ENCODE peak calls at places on chromosomes 2 and 18, in four cellular contexts. One of them, this sample, is unnamed.

GRCh38 chr2:223513771-223514455 is 88.2 kb downstream of the SCG2 start:
- DNase-seq in heart left ventricle: no peak
- DNase-seq in uterus: no peak
- DNase-seq in Peyer's patch: no peak
- DNase-seq in this sample: no peak

GRCh38 chr18:46196627-46197243 is 92.5 kb downstream of the HAUS1 start:
- DNase-seq in heart left ventricle: no peak
- DNase-seq in uterus: no peak
- DNase-seq in Peyer's patch: no peak
- DNase-seq in this sample: no peak

GRCh38 chr2:71503827-71504226 is 50.5 kb downstream of the DYSF start:
- DNase-seq in heart left ventricle: peak; percentile 78
- DNase-seq in uterus: no peak
- DNase-seq in Peyer's patch: no peak
- DNase-seq in this sample: no peak

GRCh38 chr18:49486617-49486958 is 446 bp downstream of the C18orf32 start:
- DNase-seq in heart left ventricle: no peak
- DNase-seq in uterus: no peak
- DNase-seq in Peyer's patch: no peak
- DNase-seq in this sample: no peak

GRCh38 chr2:135980450-135981080 is 4.9 kb downstream of the DARS1 start:
- DNase-seq in heart left ventricle: no peak
- DNase-seq in uterus: no peak
- DNase-seq in Peyer's patch: no peak
- DNase-seq in this sample: no peak

GRCh38 chr2:128623776-128624424 is 305.2 kb upstream of the HS6ST1 start:
- DNase-seq in heart left ventricle: no peak
- DNase-seq in uterus: no peak
- DNase-seq in Peyer's patch: no peak
- DNase-seq in this sample: peak; percentile 42

GRCh38 chr2:181036848-181037603 is 56.6 kb downstream of the UBE2E3 start:
- DNase-seq in heart left ventricle: no peak
- DNase-seq in uterus: no peak
- DNase-seq in Peyer's patch: no peak
- DNase-seq in this sample: no peak

GRCh38 chr2:20443276-20443920 is 3.5 kb upstream of the RHOB start:
- DNase-seq in heart left ventricle: no peak
- DNase-seq in uterus: peak; percentile 67
- DNase-seq in Peyer's patch: no peak
- DNase-seq in this sample: no peak

GRCh38 chr18:9647496-9648323 is 33.4 kb upstream of the PPP4R1 start:
- DNase-seq in heart left ventricle: no peak
- DNase-seq in uterus: no peak
- DNase-seq in Peyer's patch: no peak
- DNase-seq in this sample: no peak

GRCh38 chr2:129620411-129620810 is 359.1 kb upstream of the RAB6C start:
- DNase-seq in heart left ventricle: no peak
- DNase-seq in uterus: no peak
- DNase-seq in Peyer's patch: no peak
- DNase-seq in this sample: no peak

GRCh38 chr2:26784570-26785234 is 1.2 kb upstream of the CENPA start:
- DNase-seq in heart left ventricle: no peak
- DNase-seq in uterus: no peak
- DNase-seq in Peyer's patch: no peak
- DNase-seq in this sample: no peak

GRCh38 chr2:95029898-95030341 is 4.4 kb downstream of the MAL start:
- DNase-seq in heart left ventricle: no peak
- DNase-seq in uterus: no peak
- DNase-seq in Peyer's patch: no peak
- DNase-seq in this sample: no peak

GRCh38 chr2:126884861-126885481 is 13.7 kb upstream of the TEX51 start:
- DNase-seq in heart left ventricle: no peak
- DNase-seq in uterus: no peak
- DNase-seq in Peyer's patch: no peak
- DNase-seq in this sample: no peak

GRCh38 chr2:149077861-149078260 is 39.4 kb downstream of the LYPD6B start:
- DNase-seq in heart left ventricle: no peak
- DNase-seq in uterus: no peak
- DNase-seq in Peyer's patch: no peak
- DNase-seq in this sample: no peak

GRCh38 chr2:207478572-207478971 is 51.2 kb upstream of the CREB1 start:
- DNase-seq in heart left ventricle: no peak
- DNase-seq in uterus: no peak
- DNase-seq in Peyer's patch: no peak
- DNase-seq in this sample: no peak

GRCh38 chr2:21607568-21607967 is 483.8 kb downstream of the TDRD15 start:
- DNase-seq in heart left ventricle: no peak
- DNase-seq in uterus: no peak
- DNase-seq in Peyer's patch: no peak
- DNase-seq in this sample: no peak

GRCh38 chr2:43818761-43819160 is 19.9 kb downstream of the ABCG5 start:
- DNase-seq in heart left ventricle: no peak
- DNase-seq in uterus: no peak
- DNase-seq in Peyer's patch: no peak
- DNase-seq in this sample: no peak

GRCh38 chr2:46095821-46096220 is 201.4 kb upstream of the EPAS1 start:
- DNase-seq in heart left ventricle: no peak
- DNase-seq in uterus: no peak
- DNase-seq in Peyer's patch: no peak
- DNase-seq in this sample: no peak

GRCh38 chr18:45780568-45780967 is 44.9 kb upstream of the SIGLEC15 start:
- DNase-seq in heart left ventricle: no peak
- DNase-seq in uterus: no peak
- DNase-seq in Peyer's patch: no peak
- DNase-seq in this sample: no peak

GRCh38 chr2:129812071-129812470 is 167.4 kb upstream of the RAB6C start:
- DNase-seq in heart left ventricle: peak; percentile 54
- DNase-seq in uterus: no peak
- DNase-seq in Peyer's patch: no peak
- DNase-seq in this sample: no peak

GRCh38 chr18:36212978-36213303 is 25.6 kb downstream of the MOCOS start:
- DNase-seq in heart left ventricle: no peak
- DNase-seq in uterus: peak; percentile 38
- DNase-seq in Peyer's patch: no peak
- DNase-seq in this sample: no peak

GRCh38 chr2:121356058-121356640 is 71.1 kb upstream of the TFCP2L1 start:
- DNase-seq in heart left ventricle: peak; percentile 29
- DNase-seq in uterus: no peak
- DNase-seq in Peyer's patch: no peak
- DNase-seq in this sample: peak; percentile 74

DNA sequence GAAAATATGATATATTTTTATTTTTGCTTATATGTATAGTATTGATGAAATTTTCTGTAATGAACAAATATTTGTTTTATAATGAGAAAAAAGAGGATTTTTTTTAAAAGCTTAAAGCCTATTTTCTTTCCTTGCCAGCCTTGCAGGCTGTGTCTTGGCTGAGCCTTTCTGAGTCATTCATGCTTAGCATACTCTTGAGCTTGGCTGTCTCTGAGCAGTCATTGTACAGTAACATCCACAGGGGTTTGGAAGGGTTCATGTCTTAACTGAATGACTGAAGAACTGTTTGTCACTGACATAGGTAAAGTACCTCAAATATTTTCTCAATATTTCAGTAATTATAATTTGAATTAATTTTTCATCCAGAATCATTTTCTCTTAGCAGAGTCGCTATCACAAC is 49.3 kb downstream of the GPR39 start:
- DNase-seq in heart left ventricle: no peak
- DNase-seq in uterus: no peak
- DNase-seq in Peyer's patch: no peak
- DNase-seq in this sample: no peak
- H3K9me3 ChIP-seq in heart left ventricle: peaks cover 40% of the 10 kb centered on the region
- H3K9me3 ChIP-seq in uterus: no peaks in the 10 kb centered on the region
- H3K9me3 ChIP-seq in Peyer's patch: peaks cover 4% of the 10 kb centered on the region
- H3K9me3 ChIP-seq in this sample: no peaks in the 10 kb centered on the region

GRCh38 chr2:96267159-96267971 is 1.3 kb downstream of the CIAO1 start:
- DNase-seq in heart left ventricle: no peak
- DNase-seq in uterus: no peak
- DNase-seq in Peyer's patch: peak; percentile 26
- DNase-seq in this sample: no peak
- TF ChIP-seq CTCF in heart left ventricle: no peak
- TF ChIP-seq CTCF in uterus: no peak
- TF ChIP-seq CTCF in Peyer's patch: peak; percentile 28
- TF ChIP-seq CTCF in this sample: peak; percentile 4

DNA sequence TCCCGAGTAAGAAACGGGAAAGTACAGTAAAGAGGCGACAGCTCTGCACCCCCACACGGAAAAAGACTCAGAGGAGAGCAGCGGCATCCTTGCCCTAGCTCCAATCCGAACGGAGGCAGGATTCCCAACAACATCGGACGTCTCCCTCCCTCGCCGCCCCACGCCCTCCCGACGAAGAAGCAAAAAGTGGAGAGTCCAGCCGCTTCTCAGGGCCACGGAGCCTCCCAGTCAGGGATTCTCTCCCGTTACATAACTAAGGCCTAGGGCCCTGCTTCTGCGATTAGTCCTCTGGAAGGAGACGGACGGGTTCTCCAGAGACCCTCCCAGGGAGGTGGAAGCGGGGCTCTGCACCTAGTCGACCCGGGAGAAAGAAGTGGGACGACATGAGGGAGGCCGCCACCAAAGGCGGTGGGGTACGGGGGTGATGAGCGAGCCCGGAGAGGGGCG is 587 bp downstream of the SUMO1 start:
- DNase-seq in heart left ventricle: peak; percentile 27
- DNase-seq in uterus: peak; percentile 15
- DNase-seq in Peyer's patch: peak; percentile 19
- DNase-seq in this sample: peak; percentile 13
- TF ChIP-seq POLR2A in heart left ventricle: no peak
- TF ChIP-seq POLR2A in uterus: no peak
- TF ChIP-seq POLR2A in Peyer's patch: no peak
- TF ChIP-seq POLR2A in this sample: no peak

DNA sequence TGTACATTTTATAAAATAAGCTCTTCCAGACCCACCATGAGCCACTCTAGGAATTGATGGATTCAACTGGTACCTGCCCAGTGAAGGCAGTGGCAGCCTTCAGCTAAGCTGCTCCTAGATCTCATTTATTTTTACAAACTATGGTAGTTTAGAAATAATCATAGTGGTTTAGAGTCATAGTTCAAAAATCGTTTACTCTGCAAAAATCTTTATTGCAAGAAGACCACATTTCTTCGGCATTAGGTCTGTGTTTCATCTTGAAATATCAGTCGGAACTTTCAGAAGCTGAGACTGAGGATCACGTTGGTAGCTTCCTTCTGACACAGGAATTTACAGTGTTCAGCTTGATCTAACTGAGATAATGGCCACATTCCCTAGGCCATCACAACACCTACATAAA is 206.2 kb upstream of the PID1 start:
- DNase-seq in heart left ventricle: no peak
- DNase-seq in uterus: no peak
- DNase-seq in Peyer's patch: no peak
- DNase-seq in this sample: no peak
- H3K9me3 ChIP-seq in heart left ventricle: no peaks in the 10 kb centered on the region
- H3K9me3 ChIP-seq in uterus: no peaks in the 10 kb centered on the region
- H3K9me3 ChIP-seq in Peyer's patch: no peaks in the 10 kb centered on the region
- H3K9me3 ChIP-seq in this sample: no peaks in the 10 kb centered on the region